ENCODE peak calls at places on chromosomes 4 and X, in six cellular contexts. One of them, this sample, is unnamed.

GRCh38 chrX:102659790-102660757 is 8.8 kb downstream of the GPRASP1 start:
- DNase-seq in A549: peak
- DNase-seq in RWPE2: no peak
- DNase-seq in suprapubic skin: peak
- DNase-seq in lower leg skin: peak
- DNase-seq in GM12865: peak
- DNase-seq in this sample: peak

GRCh38 chr4:152224223-152224622 is 311.7 kb downstream of the FBXW7 start:
- DNase-seq in suprapubic skin: no peak
- DNase-seq in RWPE2: no peak
- DNase-seq in lower leg skin: no peak
- DNase-seq in GM12865: no peak
- DNase-seq in A549: no peak
- DNase-seq in this sample: no peak

GRCh38 chr4:107283587-107284559 is 247.8 kb upstream of the DKK2 start:
- DNase-seq in RWPE2: peak
- DNase-seq in A549: no peak
- DNase-seq in lower leg skin: peak
- DNase-seq in suprapubic skin: no peak
- DNase-seq in GM12865: no peak
- DNase-seq in this sample: peak

GRCh38 chr4:48635310-48635709 is 144.8 kb downstream of the FRYL start:
- DNase-seq in RWPE2: no peak
- DNase-seq in GM12865: peak
- DNase-seq in suprapubic skin: no peak
- DNase-seq in lower leg skin: no peak
- DNase-seq in A549: no peak
- DNase-seq in this sample: peak

GRCh38 chrX:50812995-50813842 is 775 bp downstream of the SHROOM4 start:
- DNase-seq in GM12865: peak
- DNase-seq in suprapubic skin: peak
- DNase-seq in lower leg skin: peak
- DNase-seq in A549: peak
- DNase-seq in RWPE2: peak
- DNase-seq in this sample: peak

GRCh38 chrX:72031118-72031517 is 100.6 kb downstream of the RTL5 start:
- DNase-seq in lower leg skin: no peak
- DNase-seq in RWPE2: no peak
- DNase-seq in GM12865: no peak
- DNase-seq in suprapubic skin: no peak
- DNase-seq in A549: no peak
- DNase-seq in this sample: no peak

GRCh38 chrX:118675336-118675965 is 52.0 kb upstream of the IL13RA1 start:
- DNase-seq in A549: no peak
- DNase-seq in suprapubic skin: no peak
- DNase-seq in GM12865: no peak
- DNase-seq in RWPE2: no peak
- DNase-seq in lower leg skin: no peak
- DNase-seq in this sample: no peak

GRCh38 chr4:151163855-151164254 is 64.4 kb downstream of the RPS3A start:
- DNase-seq in A549: no peak
- DNase-seq in suprapubic skin: no peak
- DNase-seq in RWPE2: no peak
- DNase-seq in lower leg skin: no peak
- DNase-seq in GM12865: no peak
- DNase-seq in this sample: no peak

GRCh38 chrX:140088438-140088837 is 123.1 kb upstream of the CXorf66 start:
- DNase-seq in suprapubic skin: no peak
- DNase-seq in RWPE2: no peak
- DNase-seq in A549: no peak
- DNase-seq in GM12865: no peak
- DNase-seq in lower leg skin: no peak
- DNase-seq in this sample: no peak

GRCh38 chrX:140087865-140088264 is 122.5 kb upstream of the CXorf66 start:
- DNase-seq in A549: no peak
- DNase-seq in RWPE2: no peak
- DNase-seq in suprapubic skin: no peak
- DNase-seq in GM12865: no peak
- DNase-seq in lower leg skin: no peak
- DNase-seq in this sample: no peak

GRCh38 chrX:140090800-140091275 is 125.5 kb upstream of the CXorf66 start:
- DNase-seq in A549: peak
- DNase-seq in suprapubic skin: no peak
- DNase-seq in RWPE2: no peak
- DNase-seq in lower leg skin: no peak
- DNase-seq in GM12865: no peak
- DNase-seq in this sample: peak

GRCh38 chrX:140091276-140091886 is 126.1 kb upstream of the CXorf66 start:
- DNase-seq in GM12865: no peak
- DNase-seq in lower leg skin: peak
- DNase-seq in suprapubic skin: no peak
- DNase-seq in A549: peak
- DNase-seq in RWPE2: no peak
- DNase-seq in this sample: no peak

GRCh38 chrX:140092121-140092520 is 126.8 kb upstream of the CXorf66 start:
- DNase-seq in lower leg skin: no peak
- DNase-seq in A549: no peak
- DNase-seq in GM12865: no peak
- DNase-seq in suprapubic skin: no peak
- DNase-seq in RWPE2: peak
- DNase-seq in this sample: no peak
- H3K4me3 ChIP-seq in lower leg skin: no peak
- H3K4me3 ChIP-seq in A549: no peak
- H3K4me3 ChIP-seq in GM12865: no peak
- H3K4me3 ChIP-seq in suprapubic skin: peak
- H3K4me3 ChIP-seq in RWPE2: no peak
- H3K4me3 ChIP-seq in this sample: no peak

GRCh38 chr4:132564920-132565319 is 584.2 kb upstream of the PCDH10 start:
- DNase-seq in RWPE2: no peak
- DNase-seq in suprapubic skin: no peak
- DNase-seq in lower leg skin: no peak
- DNase-seq in A549: no peak
- DNase-seq in GM12865: no peak
- DNase-seq in this sample: no peak
- TF ChIP-seq CTCF in RWPE2: peak
- TF ChIP-seq CTCF in suprapubic skin: no peak
- TF ChIP-seq CTCF in lower leg skin: no peak
- TF ChIP-seq CTCF in A549: no peak
- TF ChIP-seq CTCF in GM12865: no peak
- TF ChIP-seq CTCF in this sample: no peak

DNA sequence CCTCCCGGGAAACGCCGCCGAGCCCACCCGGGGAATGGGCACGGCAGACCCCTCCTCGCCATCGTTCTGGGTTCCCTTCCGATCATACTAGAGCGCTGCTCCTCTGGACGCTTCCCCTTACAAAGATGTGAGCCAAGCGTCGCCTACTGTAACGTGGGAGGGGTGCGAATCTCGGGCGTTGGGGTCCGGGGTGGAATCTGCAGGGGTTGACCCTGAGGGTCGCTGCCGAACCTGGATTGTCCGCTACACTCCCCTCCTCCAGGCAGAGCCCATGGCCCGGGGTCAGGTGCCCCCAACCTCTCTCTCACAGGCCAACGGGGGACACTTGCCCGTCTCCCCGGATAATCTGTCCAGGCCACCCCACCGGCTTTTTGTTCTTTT is 13.8 kb downstream of the BCOR start:
- DNase-seq in GM12865: no peak
- DNase-seq in A549: no peak
- DNase-seq in RWPE2: no peak
- DNase-seq in suprapubic skin: no peak
- DNase-seq in lower leg skin: no peak
- DNase-seq in this sample: no peak
- H3K4me3 ChIP-seq in GM12865: no peak
- H3K4me3 ChIP-seq in A549: no peak
- H3K4me3 ChIP-seq in RWPE2: peak
- H3K4me3 ChIP-seq in suprapubic skin: peak
- H3K4me3 ChIP-seq in lower leg skin: no peak
- H3K4me3 ChIP-seq in this sample: no peak

GRCh38 chrX:18897611-18898010 is 86.3 kb downstream of the PHKA2 start:
- DNase-seq in suprapubic skin: no peak
- DNase-seq in RWPE2: no peak
- DNase-seq in GM12865: no peak
- DNase-seq in A549: no peak
- DNase-seq in lower leg skin: no peak
- DNase-seq in this sample: no peak

GRCh38 chrX:18898091-18898490 is 85.8 kb downstream of the PHKA2 start:
- DNase-seq in lower leg skin: no peak
- DNase-seq in RWPE2: no peak
- DNase-seq in A549: no peak
- DNase-seq in GM12865: no peak
- DNase-seq in suprapubic skin: no peak
- DNase-seq in this sample: no peak

GRCh38 chrX:18898517-18898916 is 85.4 kb downstream of the PHKA2 start:
- DNase-seq in suprapubic skin: no peak
- DNase-seq in A549: no peak
- DNase-seq in GM12865: no peak
- DNase-seq in lower leg skin: no peak
- DNase-seq in RWPE2: no peak
- DNase-seq in this sample: no peak

GRCh38 chrX:18900401-18900976 is 83.4 kb downstream of the PHKA2 start:
- DNase-seq in lower leg skin: no peak
- DNase-seq in GM12865: no peak
- DNase-seq in suprapubic skin: no peak
- DNase-seq in RWPE2: no peak
- DNase-seq in A549: no peak
- DNase-seq in this sample: no peak

DNA sequence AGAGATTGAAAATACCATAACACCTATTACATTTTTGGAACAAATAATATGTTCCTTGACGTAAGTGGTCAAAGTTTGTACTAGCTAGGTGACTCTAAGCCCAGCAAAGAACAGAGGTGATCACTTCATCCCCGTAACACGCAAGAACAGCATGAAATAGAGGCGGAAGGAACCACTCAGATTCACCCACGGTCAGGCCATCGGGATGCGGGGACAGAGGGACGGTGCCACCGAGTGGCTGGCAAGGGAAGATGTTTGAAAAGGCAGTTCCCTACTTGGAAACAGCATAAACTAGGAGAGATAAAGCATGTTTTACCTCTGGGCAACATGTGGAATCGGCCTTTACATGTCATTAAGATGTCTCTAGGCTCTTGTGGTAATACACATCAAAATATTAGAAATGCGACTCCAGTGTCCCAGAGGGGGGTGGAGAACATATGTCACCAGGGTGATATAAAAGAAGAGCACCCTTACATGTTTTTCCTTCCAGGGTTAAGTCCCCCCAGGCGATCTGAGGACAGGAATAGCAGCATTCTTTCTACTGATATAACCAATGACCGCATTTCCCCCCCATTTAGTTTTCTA is 84.0 kb downstream of the PHKA2 start:
- DNase-seq in GM12865: peak
- DNase-seq in suprapubic skin: no peak
- DNase-seq in RWPE2: no peak
- DNase-seq in lower leg skin: no peak
- DNase-seq in A549: peak
- DNase-seq in this sample: peak
- TF ChIP-seq CTCF in GM12865: peak
- TF ChIP-seq CTCF in suprapubic skin: no peak
- TF ChIP-seq CTCF in RWPE2: peak
- TF ChIP-seq CTCF in lower leg skin: no peak
- TF ChIP-seq CTCF in A549: peak
- TF ChIP-seq CTCF in this sample: no peak

DNA sequence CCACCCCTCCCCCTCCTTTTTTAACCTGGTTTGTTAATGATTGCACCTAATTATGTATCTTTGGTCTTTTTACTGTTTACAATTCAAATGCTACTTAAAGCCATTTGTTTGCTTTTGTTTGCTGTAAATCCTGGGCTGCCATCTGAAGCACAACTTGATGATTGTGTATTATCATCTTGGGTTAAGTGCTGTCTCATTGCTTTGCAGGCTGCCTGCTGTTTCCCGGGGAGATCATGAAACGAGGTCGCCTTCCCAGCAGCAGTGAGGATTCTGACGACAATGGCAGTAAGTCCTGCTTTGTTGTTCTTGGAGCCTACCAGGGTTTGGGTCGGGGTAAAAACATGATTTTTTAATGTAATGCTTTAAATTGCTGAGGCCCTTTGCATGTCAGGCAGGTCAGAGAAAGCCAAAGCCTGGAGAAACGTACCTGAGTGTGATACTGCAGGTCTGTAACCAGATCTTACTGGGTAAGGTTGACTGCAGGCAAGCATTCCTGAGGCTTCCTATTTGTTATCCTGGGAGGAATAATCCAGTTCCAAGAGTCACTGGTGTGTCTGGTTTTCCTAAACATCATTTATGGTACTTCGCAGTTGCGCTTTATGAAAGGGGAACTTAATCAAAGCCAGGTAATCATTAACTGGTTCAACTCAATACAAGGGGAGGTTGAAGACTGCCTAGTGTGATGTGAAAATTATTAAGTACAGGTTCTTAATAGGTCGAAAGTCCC is 22.2 kb downstream of the JADE1 start:
- DNase-seq in GM12865: no peak
- DNase-seq in lower leg skin: no peak
- DNase-seq in suprapubic skin: no peak
- DNase-seq in RWPE2: no peak
- DNase-seq in A549: no peak
- DNase-seq in this sample: peak
- H3K4me3 ChIP-seq in GM12865: peak
- H3K4me3 ChIP-seq in lower leg skin: no peak
- H3K4me3 ChIP-seq in suprapubic skin: no peak
- H3K4me3 ChIP-seq in RWPE2: no peak
- H3K4me3 ChIP-seq in A549: no peak
- H3K4me3 ChIP-seq in this sample: no peak

DNA sequence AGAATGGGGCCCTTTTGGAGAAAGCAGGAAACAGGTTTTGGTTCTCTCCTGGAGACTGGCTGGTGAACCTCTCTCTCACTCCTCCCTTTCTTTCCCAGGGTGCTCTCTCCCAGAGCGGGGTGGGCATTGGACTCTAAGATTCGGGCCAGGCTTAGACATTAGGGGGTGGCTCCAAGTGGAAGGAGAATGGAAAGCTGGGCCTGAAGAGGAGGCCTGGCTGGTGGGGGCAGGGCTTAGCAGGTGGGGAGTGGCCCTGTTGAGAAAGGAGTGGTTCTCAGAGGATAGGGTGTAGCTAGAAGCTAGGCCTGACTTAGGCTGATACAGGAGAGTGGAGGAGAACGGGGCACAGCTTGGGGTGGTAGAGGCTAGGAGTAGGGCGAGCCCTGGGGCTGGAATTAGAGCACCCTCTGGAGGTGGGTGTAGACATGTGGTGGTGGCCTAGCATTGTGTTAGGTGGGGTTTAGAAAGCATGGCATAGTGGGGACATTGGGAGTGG is 5.7 kb downstream of the PLP2 start:
- DNase-seq in suprapubic skin: no peak
- DNase-seq in lower leg skin: no peak
- DNase-seq in A549: no peak
- DNase-seq in GM12865: no peak
- DNase-seq in RWPE2: no peak
- DNase-seq in this sample: no peak
- TF ChIP-seq CTCF in suprapubic skin: no peak
- TF ChIP-seq CTCF in lower leg skin: no peak
- TF ChIP-seq CTCF in A549: peak
- TF ChIP-seq CTCF in GM12865: no peak
- TF ChIP-seq CTCF in RWPE2: no peak
- TF ChIP-seq CTCF in this sample: peak

GRCh38 chr4:99321241-99322191 is at the start of gene ADH1B:
- DNase-seq in A549: no peak
- DNase-seq in lower leg skin: no peak
- DNase-seq in RWPE2: no peak
- DNase-seq in GM12865: no peak
- DNase-seq in suprapubic skin: no peak
- DNase-seq in this sample: peak
- H3K4me3 ChIP-seq in A549: no peak
- H3K4me3 ChIP-seq in lower leg skin: no peak
- H3K4me3 ChIP-seq in RWPE2: no peak
- H3K4me3 ChIP-seq in GM12865: no peak
- H3K4me3 ChIP-seq in suprapubic skin: peak
- H3K4me3 ChIP-seq in this sample: peak